ENCODE peak calls at places on chromosomes 2 and 18, in five cellular contexts. One of them, this sample, is unnamed.

GRCh38 chr2:175167076-175167791 is 769 bp downstream of the ATF2 start:
- DNase-seq in T1000: peak
- DNase-seq in cerebellum: peak
- DNase-seq in NCI-H1092: peak
- DNase-seq in activated CD8-positive, alpha-beta memory T cell treated with anti-CD3 and anti-CD28 coated beads, Interleukin-2, amount 50 U/mL, for 48 hours: no peak
- DNase-seq in this sample: no peak

GRCh38 chr2:230219419-230220331 is at the start of gene SP110:
- DNase-seq in T1000: peak
- DNase-seq in cerebellum: peak
- DNase-seq in NCI-H1092: no peak
- DNase-seq in activated CD8-positive, alpha-beta memory T cell treated with anti-CD3 and anti-CD28 coated beads, Interleukin-2, amount 50 U/mL, for 48 hours: peak
- DNase-seq in this sample: peak

GRCh38 chr2:46258937-46259781 is 38.0 kb upstream of the EPAS1 start:
- DNase-seq in T1000: no peak
- DNase-seq in cerebellum: no peak
- DNase-seq in NCI-H1092: no peak
- DNase-seq in activated CD8-positive, alpha-beta memory T cell treated with anti-CD3 and anti-CD28 coated beads, Interleukin-2, amount 50 U/mL, for 48 hours: no peak
- DNase-seq in this sample: no peak

GRCh38 chr18:3839481-3840075 is 389.6 kb downstream of the TGIF1 start:
- DNase-seq in T1000: no peak
- DNase-seq in cerebellum: peak
- DNase-seq in NCI-H1092: no peak
- DNase-seq in activated CD8-positive, alpha-beta memory T cell treated with anti-CD3 and anti-CD28 coated beads, Interleukin-2, amount 50 U/mL, for 48 hours: no peak
- DNase-seq in this sample: no peak

GRCh38 chr2:134175834-134176233 is 78.0 kb upstream of the MGAT5 start:
- DNase-seq in T1000: no peak
- DNase-seq in cerebellum: no peak
- DNase-seq in NCI-H1092: no peak
- DNase-seq in activated CD8-positive, alpha-beta memory T cell treated with anti-CD3 and anti-CD28 coated beads, Interleukin-2, amount 50 U/mL, for 48 hours: no peak
- DNase-seq in this sample: no peak

GRCh38 chr2:72141032-72141645 is 6.5 kb downstream of the CYP26B1 start:
- DNase-seq in T1000: no peak
- DNase-seq in cerebellum: no peak
- DNase-seq in NCI-H1092: no peak
- DNase-seq in activated CD8-positive, alpha-beta memory T cell treated with anti-CD3 and anti-CD28 coated beads, Interleukin-2, amount 50 U/mL, for 48 hours: peak
- DNase-seq in this sample: peak

GRCh38 chr18:49225160-49225559 is 235.3 kb downstream of the DYM start:
- DNase-seq in T1000: no peak
- DNase-seq in cerebellum: peak
- DNase-seq in NCI-H1092: no peak
- DNase-seq in activated CD8-positive, alpha-beta memory T cell treated with anti-CD3 and anti-CD28 coated beads, Interleukin-2, amount 50 U/mL, for 48 hours: no peak
- DNase-seq in this sample: no peak

GRCh38 chr2:237603718-237604362 is 13.3 kb upstream of the RAB17 start:
- DNase-seq in T1000: no peak
- DNase-seq in cerebellum: no peak
- DNase-seq in NCI-H1092: no peak
- DNase-seq in activated CD8-positive, alpha-beta memory T cell treated with anti-CD3 and anti-CD28 coated beads, Interleukin-2, amount 50 U/mL, for 48 hours: no peak
- DNase-seq in this sample: no peak

GRCh38 chr2:120773186-120773800 is 37.6 kb downstream of the GLI2 start:
- DNase-seq in T1000: no peak
- DNase-seq in cerebellum: no peak
- DNase-seq in NCI-H1092: no peak
- DNase-seq in activated CD8-positive, alpha-beta memory T cell treated with anti-CD3 and anti-CD28 coated beads, Interleukin-2, amount 50 U/mL, for 48 hours: no peak
- DNase-seq in this sample: no peak

GRCh38 chr2:37869304-37869703 is 55.8 kb upstream of the RMDN2 start:
- DNase-seq in T1000: no peak
- DNase-seq in cerebellum: no peak
- DNase-seq in NCI-H1092: no peak
- DNase-seq in activated CD8-positive, alpha-beta memory T cell treated with anti-CD3 and anti-CD28 coated beads, Interleukin-2, amount 50 U/mL, for 48 hours: no peak
- DNase-seq in this sample: no peak

GRCh38 chr2:101560780-101561315 is 85.9 kb upstream of the RFX8 start:
- DNase-seq in T1000: no peak
- DNase-seq in cerebellum: no peak
- DNase-seq in NCI-H1092: no peak
- DNase-seq in activated CD8-positive, alpha-beta memory T cell treated with anti-CD3 and anti-CD28 coated beads, Interleukin-2, amount 50 U/mL, for 48 hours: no peak
- DNase-seq in this sample: no peak

GRCh38 chr2:2938481-2938880 is 439.1 kb downstream of the EIPR1 start:
- DNase-seq in T1000: no peak
- DNase-seq in cerebellum: peak
- DNase-seq in NCI-H1092: no peak
- DNase-seq in activated CD8-positive, alpha-beta memory T cell treated with anti-CD3 and anti-CD28 coated beads, Interleukin-2, amount 50 U/mL, for 48 hours: no peak
- DNase-seq in this sample: peak

GRCh38 chr2:132400901-132401240 is 15.7 kb upstream of the GPR39 start:
- DNase-seq in T1000: no peak
- DNase-seq in cerebellum: no peak
- DNase-seq in NCI-H1092: no peak
- DNase-seq in activated CD8-positive, alpha-beta memory T cell treated with anti-CD3 and anti-CD28 coated beads, Interleukin-2, amount 50 U/mL, for 48 hours: no peak
- DNase-seq in this sample: no peak

This sample was measured in vagina.